ENCODE peak calls at places on chromosome 1, in nine cellular contexts. L is T-helper 22 cell, X is testis, G is non-pigmented ciliary epithelial cell, M is ELR, D is renal cortical epithelial cell, I is GM12865, O is mesenchymal stem cell, Q is uterus. W is an unnamed sample.
A peak's percentile ranks its signal among the peaks of the same experiment; 100 is the strongest.

GRCh38 chr1:1215266-1215676 is 1.3 kb upstream of the TNFRSF4 start:
- DNase-seq in M (no peak), X (no peak), L (peak; percentile 46), O (peak; percentile 40), Q (no peak), G (no peak), D (no peak), I (no peak), W (peak; percentile 50)

GRCh38 chr1:89781494-89782126 is 39.2 kb upstream of the LRRC8D start:
- DNase-seq in M (no peak), X (no peak), Q (no peak), I (peak; percentile 85), L (peak; percentile 15), G (no peak), D (peak; percentile 91), O (no peak), W (no peak)

GRCh38 chr1:205715628-205716027 is 34.4 kb downstream of the NUCKS1 start:
- DNase-seq in M (no peak), I (no peak), X (no peak), O (no peak), L (no peak), Q (no peak), D (no peak), G (no peak), W (no peak)

GRCh38 chr1:26998319-26999300 is 5.1 kb downstream of the TRNP1 start:
- DNase-seq in G (no peak), Q (no peak), D (peak; percentile 50), M (peak; percentile 83), L (no peak), X (no peak), O (no peak), I (no peak), W (no peak)

GRCh38 chr1:52403566-52404115 is 582 bp downstream of the ORC1 start:
- DNase-seq in Q (no peak), X (peak; percentile 16), G (no peak), D (peak; percentile 70), O (peak; percentile 88), L (peak; percentile 42), M (peak; percentile 89), I (peak; percentile 84), W (peak; percentile 71)

GRCh38 chr1:221347706-221348105 is 394.2 kb downstream of the DUSP10 start:
- DNase-seq in O (no peak), I (no peak), D (peak; percentile 6), X (no peak), M (no peak), L (no peak), G (no peak), Q (no peak), W (no peak)

GRCh38 chr1:70295737-70296136 is 58.8 kb downstream of the ANKRD13C start:
- DNase-seq in D (no peak), O (no peak), G (no peak), M (no peak), Q (no peak), L (no peak), X (no peak), I (no peak), W (peak; percentile 2)

GRCh38 chr1:25766721-25767436 is 33.1 kb upstream of the SELENON start:
- DNase-seq in D (no peak), G (no peak), L (no peak), I (no peak), O (no peak), M (no peak), X (no peak), Q (no peak), W (no peak)

GRCh38 chr1:240312872-240313271 is 221.2 kb downstream of the FMN2 start:
- DNase-seq in O (peak; percentile 90), L (no peak), G (peak; percentile 91), I (no peak), Q (no peak), D (peak; percentile 41), M (peak; percentile 95), X (no peak), W (no peak)

GRCh38 chr1:246733706-246734105 is 9.5 kb downstream of the SCCPDH start:
- DNase-seq in X (no peak), M (no peak), Q (no peak), D (no peak), O (no peak), G (no peak), L (no peak), I (no peak), W (peak; percentile 38)

GRCh38 chr1:35707253-35708178 is 11.2 kb downstream of the C1orf216 start:
- DNase-seq in L (no peak), O (peak; percentile 18), Q (no peak), X (peak; percentile 28), I (no peak), M (peak; percentile 30), G (no peak), D (no peak), W (peak; percentile 14)

W was measured in dermis blood vessel endothelial cell.